ENCODE peak calls at places on chromosomes 4 and X, in four cellular contexts. One of them, this sample, is unnamed. For H3K4me1, the result is how much of the 10 kb centered on the place peaks cover.

GRCh38 chr4:183846951-183847350 is 58.2 kb upstream of the STOX2 start:
- DNase-seq in IMR-90: no peak
- DNase-seq in H9: no peak
- DNase-seq in H1: no peak
- DNase-seq in this sample: no peak

GRCh38 chr4:4663028-4663427 is 121.2 kb upstream of the STX18 start:
- DNase-seq in IMR-90: peak
- DNase-seq in H9: no peak
- DNase-seq in H1: no peak
- DNase-seq in this sample: no peak

GRCh38 chr4:132710971-132711370 is 438.1 kb upstream of the PCDH10 start:
- DNase-seq in IMR-90: no peak
- DNase-seq in H9: no peak
- DNase-seq in H1: no peak
- DNase-seq in this sample: no peak

GRCh38 chr4:70681730-70682129 is 6.6 kb upstream of the UTP3 start:
- DNase-seq in IMR-90: no peak
- DNase-seq in H9: no peak
- DNase-seq in H1: no peak
- DNase-seq in this sample: no peak

GRCh38 chr4:14667624-14668295 is 334.5 kb upstream of the CPEB2 start:
- DNase-seq in IMR-90: no peak
- DNase-seq in H9: no peak
- DNase-seq in H1: no peak
- DNase-seq in this sample: no peak

GRCh38 chrX:27354021-27354420 is 109.1 kb downstream of the PPP4R3C start:
- DNase-seq in IMR-90: no peak
- DNase-seq in H9: no peak
- DNase-seq in H1: no peak
- DNase-seq in this sample: no peak

GRCh38 chrX:129717902-129718301 is 20.9 kb upstream of the XPNPEP2 start:
- DNase-seq in IMR-90: peak
- DNase-seq in H9: no peak
- DNase-seq in H1: no peak
- DNase-seq in this sample: no peak

GRCh38 chr4:165369522-165369921 is 9.3 kb upstream of the CPE start:
- DNase-seq in IMR-90: no peak
- DNase-seq in H9: no peak
- DNase-seq in H1: no peak
- DNase-seq in this sample: no peak

GRCh38 chr4:84324850-84325249 is 174.2 kb downstream of the NKX6-1 start:
- DNase-seq in IMR-90: no peak
- DNase-seq in H9: no peak
- DNase-seq in H1: no peak
- DNase-seq in this sample: no peak

GRCh38 chr4:55948726-55949479 is at the start of gene CEP135:
- DNase-seq in IMR-90: peak
- DNase-seq in H9: peak
- DNase-seq in H1: peak
- DNase-seq in this sample: peak

GRCh38 chr4:138217567-138217966 is 24.6 kb downstream of the SLC7A11 start:
- DNase-seq in IMR-90: no peak
- DNase-seq in H9: peak
- DNase-seq in H1: no peak
- DNase-seq in this sample: peak

GRCh38 chrX:131792789-131793462 is 230.2 kb upstream of the STK26 start:
- DNase-seq in IMR-90: peak
- DNase-seq in H9: no peak
- DNase-seq in H1: no peak
- DNase-seq in this sample: peak

GRCh38 chr4:24422644-24423043 is 161.7 kb downstream of the DHX15 start:
- DNase-seq in IMR-90: no peak
- DNase-seq in H9: no peak
- DNase-seq in H1: no peak
- DNase-seq in this sample: no peak

GRCh38 chr4:118273642-118274041 is 79.2 kb downstream of the PRSS12 start:
- DNase-seq in IMR-90: no peak
- DNase-seq in H9: no peak
- DNase-seq in H1: no peak
- DNase-seq in this sample: no peak

GRCh38 chr4:2260336-2261109 is 1.4 kb downstream of the MXD4 start:
- DNase-seq in IMR-90: no peak
- DNase-seq in H9: peak
- DNase-seq in H1: no peak
- DNase-seq in this sample: no peak
- H3K4me1 ChIP-seq in IMR-90: under half
- H3K4me1 ChIP-seq in H9: under half
- H3K4me1 ChIP-seq in H1: under half
- H3K4me1 ChIP-seq in this sample: under half

DNA sequence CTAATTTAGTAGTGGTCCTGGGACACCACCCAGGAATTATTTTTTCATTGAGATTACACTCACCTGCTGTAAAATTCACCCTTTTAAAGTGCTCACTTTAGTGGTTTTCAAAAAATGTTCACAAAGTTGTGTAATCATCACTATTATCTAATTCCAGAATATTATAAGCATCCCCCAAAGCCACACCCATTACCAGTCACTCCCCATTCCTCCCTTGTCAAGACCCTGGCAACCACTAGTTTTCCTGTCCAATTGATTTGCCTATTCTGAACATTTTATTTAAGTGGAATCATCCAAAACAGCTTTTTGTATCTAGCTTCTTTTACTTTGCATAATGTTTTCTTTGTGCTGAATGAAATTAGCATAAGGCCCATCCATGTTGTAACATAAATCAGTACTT is 12.7 kb upstream of the CXCL6 start:
- DNase-seq in IMR-90: no peak
- DNase-seq in H9: no peak
- DNase-seq in H1: no peak
- DNase-seq in this sample: no peak
- H4K5ac ChIP-seq in IMR-90: no peak
- H4K5ac ChIP-seq in H9: no peak
- H4K5ac ChIP-seq in H1: no peak
- H4K5ac ChIP-seq in this sample: no peak

GRCh38 chrX:10189317-10190268 is 32.8 kb downstream of the CLCN4 start:
- DNase-seq in IMR-90: peak
- DNase-seq in H9: peak
- DNase-seq in H1: no peak
- DNase-seq in this sample: peak
- H4K8ac ChIP-seq in IMR-90: peak
- H4K8ac ChIP-seq in H9: no peak
- H4K8ac ChIP-seq in H1: no peak
- H4K8ac ChIP-seq in this sample: no peak

DNA sequence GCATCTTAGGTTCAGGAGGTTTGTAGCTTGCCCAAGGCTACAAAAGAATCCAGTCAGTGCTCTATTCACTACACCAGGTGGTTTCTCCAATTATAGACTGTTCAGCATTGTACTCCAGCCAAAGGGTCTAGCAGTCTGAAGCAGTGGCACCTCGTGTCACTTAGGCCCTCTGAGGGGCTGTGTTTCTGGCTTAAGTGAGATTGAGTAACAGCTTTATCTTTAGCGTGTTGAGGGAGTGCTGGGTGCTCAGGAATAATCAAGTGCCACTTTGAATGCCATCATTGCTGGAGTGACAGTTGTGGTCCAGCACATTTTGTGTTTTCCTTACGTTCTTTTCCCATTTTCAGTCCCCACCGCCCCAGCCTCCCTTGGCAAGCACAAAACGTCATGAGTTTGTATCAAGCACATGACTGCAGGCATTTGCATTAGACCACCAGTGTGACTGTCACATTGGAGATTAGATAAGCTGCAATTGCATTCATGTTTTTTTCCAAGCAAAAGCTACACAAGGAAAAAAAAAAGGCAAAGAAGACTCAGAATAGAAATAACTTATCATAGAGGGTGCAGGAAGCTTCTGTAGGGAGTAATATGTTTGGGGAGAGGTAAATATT is 58.8 kb downstream of the FNIP2 start:
- DNase-seq in IMR-90: no peak
- DNase-seq in H9: no peak
- DNase-seq in H1: no peak
- DNase-seq in this sample: peak
- H3K4me1 ChIP-seq in IMR-90: under half
- H3K4me1 ChIP-seq in H9: under half
- H3K4me1 ChIP-seq in H1: under half
- H3K4me1 ChIP-seq in this sample: under half

GRCh38 chr4:53618321-53618720 is 27.0 kb upstream of the LNX1 start:
- DNase-seq in IMR-90: no peak
- DNase-seq in H9: no peak
- DNase-seq in H1: no peak
- DNase-seq in this sample: no peak

GRCh38 chr4:53617101-53617680 is 25.9 kb upstream of the LNX1 start:
- DNase-seq in IMR-90: peak
- DNase-seq in H9: no peak
- DNase-seq in H1: no peak
- DNase-seq in this sample: no peak

GRCh38 chr4:53613428-53613827 is 22.1 kb upstream of the LNX1 start:
- DNase-seq in IMR-90: no peak
- DNase-seq in H9: no peak
- DNase-seq in H1: no peak
- DNase-seq in this sample: no peak

GRCh38 chr4:53614616-53615015 is 23.3 kb upstream of the LNX1 start:
- DNase-seq in IMR-90: no peak
- DNase-seq in H9: peak
- DNase-seq in H1: no peak
- DNase-seq in this sample: no peak

DNA sequence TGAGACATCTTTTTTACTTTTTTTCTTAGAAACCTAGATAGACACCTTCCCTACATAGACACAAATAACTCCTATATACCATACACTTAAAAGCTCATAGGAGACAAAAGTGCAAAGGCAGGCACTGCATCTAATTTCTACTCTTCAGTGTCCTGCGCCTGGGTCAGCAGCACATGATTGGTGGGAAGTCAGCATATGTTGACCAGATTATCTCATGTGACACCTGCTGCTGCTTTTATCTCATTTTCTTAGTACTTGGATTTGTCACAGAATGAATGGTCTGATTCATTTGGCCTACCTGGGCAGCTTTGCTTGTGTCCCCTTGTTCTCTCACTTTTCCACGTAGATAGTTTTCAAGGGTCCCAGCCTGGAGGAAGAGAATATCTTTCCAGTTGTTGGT is 24.9 kb upstream of the LNX1 start:
- DNase-seq in IMR-90: no peak
- DNase-seq in H9: no peak
- DNase-seq in H1: no peak
- DNase-seq in this sample: no peak
- H4K5ac ChIP-seq in IMR-90: no peak
- H4K5ac ChIP-seq in H9: no peak
- H4K5ac ChIP-seq in H1: no peak
- H4K5ac ChIP-seq in this sample: no peak

DNA sequence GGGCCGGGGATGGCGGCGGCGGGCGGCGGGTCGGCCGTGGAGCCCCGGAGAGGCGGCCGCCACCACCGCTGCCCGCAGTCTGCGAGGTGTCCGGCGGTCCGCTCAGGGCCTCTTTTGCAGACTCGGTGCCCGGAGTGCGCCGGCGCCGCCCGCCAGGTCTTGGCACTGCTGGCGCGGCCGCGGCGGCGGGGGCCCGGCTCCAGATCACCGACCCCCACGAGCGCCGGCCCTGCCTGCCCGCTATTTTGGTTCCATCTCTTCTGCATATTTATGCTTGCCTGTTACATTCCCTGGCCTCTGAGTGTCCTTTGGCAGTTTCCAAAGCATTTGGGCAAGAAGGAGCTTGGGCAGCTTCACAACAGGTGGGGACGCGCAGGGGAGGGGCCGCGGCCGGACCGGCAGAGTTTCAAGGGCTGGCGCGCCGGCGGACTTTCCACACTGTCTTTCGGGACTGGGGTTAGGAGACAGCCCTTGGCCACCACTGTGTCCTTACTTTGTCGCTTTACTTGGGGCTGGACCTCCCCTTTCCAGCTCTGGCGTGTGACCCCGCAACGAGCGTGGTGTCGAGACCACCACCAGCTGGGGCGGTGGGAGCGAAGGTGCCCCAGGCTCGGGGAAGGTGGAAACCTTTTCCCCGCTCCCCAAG is 668 bp upstream of the TAPT1 start:
- DNase-seq in IMR-90: no peak
- DNase-seq in H9: peak
- DNase-seq in H1: no peak
- DNase-seq in this sample: peak
- H4K8ac ChIP-seq in IMR-90: peak
- H4K8ac ChIP-seq in H9: no peak
- H4K8ac ChIP-seq in H1: peak
- H4K8ac ChIP-seq in this sample: peak

GRCh38 chr4:86968477-86969015 is 33.7 kb downstream of the AFF1 start:
- DNase-seq in IMR-90: no peak
- DNase-seq in H9: no peak
- DNase-seq in H1: no peak
- DNase-seq in this sample: no peak
- H3K4me1 ChIP-seq in IMR-90: under half
- H3K4me1 ChIP-seq in H9: under half
- H3K4me1 ChIP-seq in H1: under half
- H3K4me1 ChIP-seq in this sample: under half

GRCh38 chr4:173506780-173507211 is 23.2 kb downstream of the HAND2 start:
- DNase-seq in IMR-90: no peak
- DNase-seq in H9: peak
- DNase-seq in H1: no peak
- DNase-seq in this sample: peak
- H4K5ac ChIP-seq in IMR-90: no peak
- H4K5ac ChIP-seq in H9: no peak
- H4K5ac ChIP-seq in H1: no peak
- H4K5ac ChIP-seq in this sample: no peak

DNA sequence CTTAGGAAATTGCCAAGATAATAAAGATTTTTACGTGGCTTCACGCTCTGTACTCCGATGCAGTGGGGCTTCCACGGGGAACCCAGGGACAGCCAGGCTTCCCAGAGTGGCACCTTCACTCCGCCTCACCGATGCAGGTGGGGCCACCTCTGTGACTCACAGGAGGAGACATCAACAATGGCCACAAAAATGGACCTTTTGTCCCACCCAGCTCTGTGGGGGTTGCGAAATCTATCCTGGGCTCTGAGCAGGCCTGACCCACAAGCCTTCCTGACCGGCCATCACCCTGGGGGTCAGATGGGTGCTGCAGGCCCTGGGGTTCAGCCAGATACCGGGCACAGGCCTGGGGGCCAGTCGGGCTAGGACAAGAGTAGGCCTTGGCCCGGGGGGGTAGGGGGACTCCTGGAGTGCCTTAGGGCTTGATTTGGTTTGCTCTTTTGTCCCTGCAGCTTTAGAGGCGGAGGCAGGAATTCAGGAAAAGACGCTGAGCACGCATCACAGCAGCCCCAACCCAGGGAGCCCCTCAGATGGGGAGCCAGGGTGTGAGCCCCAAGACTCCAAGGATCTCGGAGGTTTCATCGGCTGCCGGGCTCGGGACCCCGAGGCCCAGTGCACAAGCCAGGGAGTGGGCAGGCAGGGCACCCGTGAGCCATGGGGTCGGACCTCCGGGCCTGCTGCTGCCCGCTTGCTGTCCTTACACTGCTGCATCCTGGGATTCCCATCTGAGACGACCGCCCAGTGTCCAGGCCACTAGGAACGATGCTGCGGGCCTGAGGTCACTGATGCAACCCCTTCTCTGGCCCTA is 136.5 kb upstream of the NKX1-1 start:
- DNase-seq in IMR-90: no peak
- DNase-seq in H9: no peak
- DNase-seq in H1: no peak
- DNase-seq in this sample: no peak
- H4K8ac ChIP-seq in IMR-90: no peak
- H4K8ac ChIP-seq in H9: no peak
- H4K8ac ChIP-seq in H1: peak
- H4K8ac ChIP-seq in this sample: no peak